ENCODE peak calls at places on chromosomes 13 and 19, in five cellular contexts. K is nephron progenitor cell, S is NCI-H510A treated with DMSO at 0.1 percent for 48 hours, T is M059J, M is anterior cingulate cortex. I is an unnamed sample.

GRCh38 chr13:95709101-95709500 is 32.2 kb downstream of the DNAJC3 start:
- DNase-seq in K (no peak), S (no peak), T (no peak), M (no peak), I (no peak)

GRCh38 chr13:98854448-98854847 is 102.0 kb upstream of the SLC15A1 start:
- DNase-seq in K (no peak), S (no peak), T (no peak), M (no peak), I (no peak)

GRCh38 chr19:39778763-39779162 is at the start of gene LEUTX:
- DNase-seq in K (no peak), S (no peak), T (no peak), M (no peak), I (no peak)

GRCh38 chr13:76632388-76633044 is 253.7 kb downstream of the KCTD12 start:
- DNase-seq in K (peak), S (no peak), T (no peak), M (no peak), I (no peak)

GRCh38 chr19:6354098-6354674 is 7.1 kb upstream of the CLPP start:
- DNase-seq in K (no peak), S (no peak), T (no peak), M (no peak), I (no peak)

GRCh38 chr13:24308488-24309020 is 826 bp upstream of the C1QTNF9 start:
- DNase-seq in K (no peak), S (no peak), T (no peak), M (no peak), I (no peak)

GRCh38 chr13:24269803-24270202 is 39.6 kb upstream of the C1QTNF9 start:
- DNase-seq in K (no peak), S (no peak), T (no peak), M (no peak), I (no peak)

GRCh38 chr19:38759590-38760003 is 13.7 kb downstream of the LGALS7 start:
- DNase-seq in K (no peak), S (no peak), T (peak), M (no peak), I (no peak)

GRCh38 chr13:111304041-111304544 is 16.3 kb upstream of the TEX29 start:
- DNase-seq in K (no peak), S (no peak), T (no peak), M (no peak), I (no peak)

GRCh38 chr19:57682226-57682766 is 519 bp downstream of the ZNF551 start:
- DNase-seq in K (no peak), S (no peak), T (peak), M (no peak), I (no peak)

GRCh38 chr19:17936379-17936778 is 3.6 kb downstream of the CCDC124 start:
- DNase-seq in K (no peak), S (no peak), T (no peak), M (no peak), I (no peak)

GRCh38 chr13:91534996-91535395 is 136.6 kb downstream of the GPC5 start:
- DNase-seq in K (no peak), S (no peak), T (no peak), M (no peak), I (no peak)

GRCh38 chr19:34120846-34121639 is 51.3 kb upstream of the LSM14A start:
- DNase-seq in K (no peak), S (no peak), T (peak), M (no peak), I (no peak)

GRCh38 chr13:32142956-32143375 is 111.4 kb downstream of the FRY start:
- DNase-seq in K (no peak), S (no peak), T (peak), M (no peak), I (no peak)

GRCh38 chr19:48487544-48487943 is 18.4 kb downstream of the CYTH2 start:
- DNase-seq in K (no peak), S (no peak), T (peak), M (no peak), I (no peak)

GRCh38 chr13:100403675-100404074 is 184.9 kb downstream of the GGACT start:
- DNase-seq in K (no peak), S (no peak), T (no peak), M (no peak), I (no peak)

GRCh38 chr13:29730253-29730652 is 120.2 kb downstream of the UBL3 start:
- DNase-seq in K (no peak), S (no peak), T (no peak), M (no peak), I (no peak)

GRCh38 chr13:46124967-46125933 is 20.4 kb upstream of the CPB2 start:
- DNase-seq in K (no peak), S (no peak), T (no peak), M (no peak), I (no peak)

GRCh38 chr13:63184693-63185092 is 1769.0 kb upstream of the PCDH20 start:
- DNase-seq in K (no peak), S (no peak), T (peak), M (no peak), I (no peak)

GRCh38 chr13:106480511-106480910 is 55.0 kb downstream of the EFNB2 start:
- DNase-seq in K (no peak), S (no peak), T (no peak), M (no peak), I (no peak)

GRCh38 chr19:18488838-18489626 is 32.8 kb downstream of the ELL start:
- DNase-seq in K (peak), S (no peak), T (no peak), M (no peak), I (no peak)

I was measured in left lung.